ENCODE peak calls at places on chromosome 22, in five cellular contexts. U is A549, C is suprapubic skin, T is K562, P is stomach. G is an unnamed sample.

GRCh38 chr22:36224245-36224644 is 15.1 kb downstream of the APOL2 start:
- DNase-seq in U (no peak), C (no peak), P (no peak), T (no peak), G (no peak)

GRCh38 chr22:19810381-19811141 is 44.1 kb downstream of the GNB1L start:
- DNase-seq in T (no peak), U (no peak), C (peak), P (no peak), G (peak)

GRCh38 chr22:48098243-48098935 is 1335.9 kb downstream of the TBC1D22A start:
- DNase-seq in P (no peak), T (no peak), U (no peak), C (no peak), G (no peak)

GRCh38 chr22:39298194-39298987 is 21.0 kb downstream of the RPL3 start:
- DNase-seq in P (no peak), U (no peak), C (no peak), T (no peak), G (no peak)

GRCh38 chr22:23836281-23836680 is 2.5 kb downstream of the DERL3 start:
- DNase-seq in T (no peak), C (no peak), P (no peak), U (no peak), G (no peak)

GRCh38 chr22:39907035-39907434 is 6.2 kb downstream of the GRAP2 start:
- DNase-seq in P (no peak), C (no peak), U (no peak), T (no peak), G (no peak)

GRCh38 chr22:46735747-46736608 is 2.1 kb downstream of the CERK start:
- DNase-seq in U (no peak), P (no peak), T (no peak), C (no peak), G (no peak)

GRCh38 chr22:28029201-28029948 is 110.3 kb upstream of the PITPNB start:
- DNase-seq in T (no peak), U (no peak), C (no peak), P (peak), G (no peak)

GRCh38 chr22:27730649-27731433 is 70.7 kb downstream of the MN1 start:
- DNase-seq in T (no peak), C (no peak), U (no peak), P (no peak), G (peak)

GRCh38 chr22:26851125-26851524 is 193.7 kb downstream of the MIAT start:
- DNase-seq in U (no peak), T (no peak), C (no peak), P (no peak), G (no peak)

GRCh38 chr22:46515208-46516111 is 22.0 kb downstream of the CELSR1 start:
- DNase-seq in C (no peak), P (no peak), T (no peak), U (no peak), G (no peak)

GRCh38 chr22:30127749-30128166 is 47.5 kb downstream of the HORMAD2 start:
- DNase-seq in T (no peak), P (no peak), U (no peak), C (no peak), G (no peak)

GRCh38 chr22:50201191-50202129 is 649 bp downstream of the SELENOO start:
- DNase-seq in U (no peak), C (no peak), T (peak), P (peak), G (peak)

GRCh38 chr22:50202130-50202671 is 1.4 kb downstream of the SELENOO start:
- DNase-seq in U (no peak), P (no peak), T (no peak), C (no peak), G (no peak)

GRCh38 chr22:50199836-50200332 is 927 bp upstream of the SELENOO start:
- DNase-seq in U (no peak), T (no peak), C (no peak), P (peak), G (no peak)

GRCh38 chr22:50199251-50199721 is 1.5 kb upstream of the SELENOO start:
- DNase-seq in C (no peak), T (no peak), P (no peak), U (no peak), G (peak)

GRCh38 chr22:50200333-50201190 is at the start of gene SELENOO:
- DNase-seq in T (peak), U (peak), P (peak), C (peak), G (peak)
- TF ChIP-seq EP300 in T (no peak), U (no peak), P (no peak), C (no peak), G (no peak)

GRCh38 chr22:37457093-37457893 is 28.9 kb downstream of the MFNG start:
- DNase-seq in U (peak), P (peak), T (peak), C (no peak), G (peak)

GRCh38 chr22:37456351-37456750 is 29.1 kb upstream of the ELFN2 start:
- DNase-seq in T (no peak), U (no peak), C (no peak), P (no peak), G (no peak)

GRCh38 chr22:37455896-37456295 is 28.6 kb upstream of the ELFN2 start:
- DNase-seq in C (no peak), U (no peak), P (no peak), T (no peak), G (no peak)

GRCh38 chr22:37453696-37454095 is 26.4 kb upstream of the ELFN2 start:
- DNase-seq in P (no peak), C (no peak), T (no peak), U (no peak), G (no peak)

DNA sequence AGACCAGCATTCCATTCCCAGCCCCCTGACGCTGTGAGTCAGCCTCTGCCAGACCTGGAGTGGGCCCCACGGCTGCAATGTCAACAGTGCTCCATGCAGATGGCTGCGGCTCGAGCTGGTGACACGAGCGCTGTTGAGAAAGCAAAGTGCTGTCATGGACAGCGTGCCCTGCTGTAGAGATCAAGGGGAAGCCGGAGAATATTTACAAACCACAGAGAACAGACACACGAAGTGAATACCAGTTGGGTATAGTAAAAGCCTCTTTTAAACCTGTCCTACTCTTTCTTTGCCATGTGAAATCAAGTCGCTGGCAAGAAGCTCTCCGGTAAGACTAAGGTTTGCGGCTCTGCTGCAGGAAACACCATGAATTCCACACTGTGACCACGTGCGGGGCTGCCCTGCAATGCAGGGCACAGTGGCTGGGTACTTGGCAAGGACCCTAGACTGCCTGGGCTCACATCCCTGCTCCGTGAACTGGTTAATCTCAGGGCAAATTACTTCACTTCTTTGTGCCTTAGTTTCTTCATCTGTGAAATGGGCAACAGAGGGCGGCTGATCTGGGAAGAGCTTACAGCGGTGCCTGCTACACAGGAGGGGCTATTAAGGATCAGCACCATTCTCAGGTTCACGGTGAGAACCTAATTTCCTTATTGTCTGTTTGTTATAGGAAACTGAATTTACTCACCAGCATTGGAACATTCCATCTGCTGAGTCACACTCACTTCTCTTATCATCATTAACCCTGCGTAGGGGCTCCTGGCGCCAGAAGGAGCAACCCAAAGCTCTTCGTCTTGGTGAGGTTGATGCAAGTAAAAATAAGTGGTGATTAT is 27.8 kb upstream of the ELFN2 start:
- DNase-seq in P (peak), U (peak), T (peak), C (no peak), G (no peak)
- H3K27ac ChIP-seq in P (no peak), U (peak), T (no peak), C (no peak), G (no peak)

DNA sequence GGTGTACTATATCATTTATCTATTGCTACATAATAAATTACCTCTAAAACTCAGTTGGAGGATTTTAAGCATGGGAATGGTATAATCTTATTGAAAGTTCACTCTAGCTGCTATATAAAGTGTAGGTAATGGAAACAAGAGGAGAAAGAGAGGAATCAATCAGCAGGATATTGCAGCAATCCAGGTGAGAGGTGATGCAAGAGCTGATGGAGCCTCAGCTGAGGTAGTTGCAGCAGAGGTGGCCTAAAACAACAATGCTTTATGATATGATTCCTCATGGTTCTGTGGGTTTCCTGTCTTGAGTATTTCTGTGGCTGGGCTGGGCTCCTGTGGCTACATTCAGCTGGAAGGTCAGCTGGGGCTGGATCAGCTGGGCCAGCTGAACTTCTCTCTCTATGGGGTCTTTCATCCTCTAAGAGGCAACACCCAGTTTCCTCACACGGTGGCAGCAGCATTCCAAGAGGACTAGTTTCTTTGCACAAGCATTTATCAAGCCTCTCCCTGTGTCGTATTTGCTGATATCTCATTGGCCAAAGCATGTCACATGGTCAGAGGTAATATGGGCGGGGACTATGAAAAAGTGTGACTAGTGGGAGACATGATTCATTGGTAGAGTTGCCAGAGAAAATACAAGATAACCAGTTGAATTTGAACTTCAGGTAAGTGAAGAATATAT is 135.4 kb upstream of the LARGE1 start:
- DNase-seq in P (peak), U (peak), T (peak), C (no peak), G (no peak)
- TF ChIP-seq EP300 in P (no peak), U (no peak), T (no peak), C (no peak), G (no peak)

GRCh38 chr22:33474587-33474986 is 416.4 kb upstream of the SYN3 start:
- DNase-seq in C (no peak), U (no peak), T (no peak), P (no peak), G (no peak)
- H3K27ac ChIP-seq in C (no peak), U (no peak), T (no peak), P (no peak), G (no peak)